ENCODE peak calls at places on chromosome 15, in seven cellular contexts. Q, C, J, B, F, L and G are unnamed samples.

GRCh38 chr15:101637549-101638318 is 14.4 kb downstream of the TM2D3 start:
- DNase-seq in C (no peak), J (no peak), Q (no peak), L (no peak), F (no peak), B (no peak), G (no peak)

GRCh38 chr15:61051570-61052031 is 177.5 kb downstream of the RORA start:
- DNase-seq in L (no peak), B (peak; percentile 53), F (no peak), C (no peak), J (no peak), Q (peak; percentile 37), G (peak; percentile 75)

GRCh38 chr15:99062226-99062625 is 42.7 kb upstream of the SYNM start:
- DNase-seq in Q (no peak), F (no peak), J (no peak), C (no peak), L (no peak), B (no peak), G (no peak)

GRCh38 chr15:57663262-57663661 is 43.3 kb upstream of the POLR2M start:
- DNase-seq in C (no peak), Q (no peak), J (no peak), B (no peak), F (no peak), L (no peak), G (no peak)

GRCh38 chr15:73930371-73930770 is 4.1 kb downstream of the LOXL1 start:
- DNase-seq in F (no peak), C (no peak), J (no peak), L (no peak), B (peak; percentile 20), Q (no peak), G (no peak)

GRCh38 chr15:88572030-88572333 is 25.5 kb upstream of the DET1 start:
- DNase-seq in L (no peak), J (no peak), F (no peak), Q (no peak), C (no peak), B (no peak), G (no peak)

GRCh38 chr15:71781179-71781964 is 29.0 kb upstream of the NR2E3 start:
- DNase-seq in B (no peak), C (no peak), J (no peak), Q (no peak), F (no peak), L (no peak), G (no peak)

GRCh38 chr15:76829939-76830338 is 75.2 kb downstream of the SCAPER start:
- DNase-seq in L (no peak), Q (no peak), C (no peak), J (no peak), F (no peak), B (no peak), G (no peak)

GRCh38 chr15:66965201-66965900 is 100.1 kb upstream of the SMAD3 start:
- DNase-seq in B (no peak), F (no peak), Q (no peak), L (no peak), J (no peak), C (no peak), G (no peak)

GRCh38 chr15:59237119-59237853 is 30.6 kb downstream of the LDHAL6B start:
- DNase-seq in F (peak; percentile 27), J (peak; percentile 51), L (no peak), Q (no peak), C (no peak), B (no peak), G (no peak)

GRCh38 chr15:88440021-88440420 is 27.2 kb downstream of the MRPL46 start:
- DNase-seq in F (no peak), B (no peak), L (no peak), J (no peak), Q (no peak), C (no peak), G (peak; percentile 54)

GRCh38 chr15:52337198-52337853 is 41.7 kb upstream of the MYO5C start:
- DNase-seq in C (no peak), J (no peak), L (no peak), B (no peak), F (no peak), Q (no peak), G (no peak)

GRCh38 chr15:38193496-38193895 is 59.1 kb upstream of the SPRED1 start:
- DNase-seq in L (no peak), F (no peak), C (no peak), B (no peak), Q (no peak), J (no peak), G (no peak)

GRCh38 chr15:101118116-101118515 is 133.7 kb downstream of the CHSY1 start:
- DNase-seq in L (no peak), F (no peak), C (no peak), J (no peak), Q (no peak), B (no peak), G (no peak)

GRCh38 chr15:67836477-67836876 is 3.4 kb downstream of the RNU6-1 start:
- DNase-seq in Q (no peak), F (peak; percentile 71), J (no peak), L (no peak), B (peak; percentile 61), C (peak; percentile 59), G (no peak)

GRCh38 chr15:90989040-90989768 is 5.1 kb downstream of the PRC1 start:
- DNase-seq in Q (no peak), C (no peak), J (peak; percentile 22), B (no peak), L (no peak), F (peak; percentile 34), G (no peak)

GRCh38 chr15:45588199-45588910 is 1.2 kb downstream of the BLOC1S6 start:
- DNase-seq in F (no peak), C (no peak), L (no peak), J (no peak), Q (no peak), B (no peak), G (no peak)

GRCh38 chr15:68726246-68726645 is 94.4 kb downstream of the ANP32A start:
- DNase-seq in B (no peak), Q (no peak), J (no peak), F (no peak), C (no peak), L (no peak), G (no peak)

GRCh38 chr15:79943820-79944219 is 27.2 kb downstream of the BCL2A1 start:
- DNase-seq in C (no peak), L (no peak), F (no peak), Q (no peak), B (no peak), J (no peak), G (no peak)

GRCh38 chr15:67146875-67147381 is 81.5 kb downstream of the SMAD3 start:
- DNase-seq in L (no peak), C (no peak), J (no peak), B (peak; percentile 78), Q (no peak), F (no peak), G (peak; percentile 95)

GRCh38 chr15:51200791-51201190 is 106.1 kb upstream of the TNFAIP8L3 start:
- DNase-seq in B (no peak), L (no peak), C (no peak), Q (no peak), F (no peak), J (no peak), G (no peak)

GRCh38 chr15:29159771-29160455 is 109.7 kb downstream of the NSMCE3 start:
- DNase-seq in Q (no peak), J (no peak), F (no peak), C (no peak), B (no peak), L (no peak), G (no peak)